ENCODE peak calls at places on chromosome 11, in five cellular contexts. L is stomach, O is fibroblast of lung, F is heart right ventricle, S is cardiac muscle cell. R is an unnamed sample.
A peak's percentile ranks its signal among the peaks of the same experiment; 100 is the strongest.

GRCh38 chr11:123561046-123561781 is 93.2 kb downstream of the SCN3B start:
- DNase-seq in L (peak; percentile 49), O (peak; percentile 54), F (peak; percentile 45), S (peak; percentile 66), R (no peak)

GRCh38 chr11:110481523-110481922 is 51.8 kb downstream of the FDX1 start:
- DNase-seq in L (no peak), O (no peak), F (no peak), S (no peak), R (no peak)

GRCh38 chr11:115982666-115983065 is 478.5 kb upstream of the CADM1 start:
- DNase-seq in L (no peak), O (no peak), F (no peak), S (no peak), R (no peak)

GRCh38 chr11:48058064-48058463 is 77.7 kb downstream of the PTPRJ start:
- DNase-seq in L (no peak), O (no peak), F (no peak), S (no peak), R (no peak)

GRCh38 chr11:105000797-105001196 is 22.2 kb downstream of the CASP5 start:
- DNase-seq in L (peak; percentile 29), O (no peak), F (peak; percentile 5), S (no peak), R (peak; percentile 37)

GRCh38 chr11:110425751-110426545 is 3.8 kb upstream of the FDX1 start:
- DNase-seq in L (no peak), O (peak; percentile 83), F (no peak), S (no peak), R (no peak)

GRCh38 chr11:17898782-17899181 is 114.1 kb downstream of the SERGEF start:
- DNase-seq in L (no peak), O (no peak), F (no peak), S (peak; percentile 14), R (no peak)

GRCh38 chr11:57213282-57214086 is 23.6 kb downstream of the APLNR start:
- DNase-seq in L (no peak), O (peak; percentile 70), F (no peak), S (peak; percentile 50), R (no peak)

GRCh38 chr11:78149646-78150045 is 10.2 kb upstream of the ALG8 start:
- DNase-seq in L (no peak), O (peak; percentile 54), F (no peak), S (no peak), R (peak; percentile 15)

GRCh38 chr11:2699185-2699530 is 636 bp downstream of the KCNQ1OT1 start:
- DNase-seq in L (no peak), O (no peak), F (no peak), S (peak; percentile 46), R (no peak)

GRCh38 chr11:75606099-75606498 is 44.0 kb downstream of the SERPINH1 start:
- DNase-seq in L (no peak), O (no peak), F (no peak), S (no peak), R (no peak)

GRCh38 chr11:18703001-18703763 is 4.6 kb downstream of the TMEM86A start:
- DNase-seq in L (no peak), O (no peak), F (no peak), S (no peak), R (no peak)

GRCh38 chr11:9568161-9568853 is 5.2 kb upstream of the WEE1 start:
- DNase-seq in L (no peak), O (no peak), F (no peak), S (no peak), R (no peak)

GRCh38 chr11:74069146-74070046 is 60.5 kb upstream of the UCP3 start:
- DNase-seq in L (peak; percentile 34), O (peak; percentile 21), F (no peak), S (no peak), R (no peak)

GRCh38 chr11:128862421-128862820 is 4.7 kb downstream of the KCNJ1 start:
- DNase-seq in L (no peak), O (no peak), F (no peak), S (no peak), R (no peak)
- H3K27ac ChIP-seq in L (no peak overlapping the region), O (no peak overlapping the region), F (no peak overlapping the region), S (no peak overlapping the region), R (no peak overlapping the region)

DNA sequence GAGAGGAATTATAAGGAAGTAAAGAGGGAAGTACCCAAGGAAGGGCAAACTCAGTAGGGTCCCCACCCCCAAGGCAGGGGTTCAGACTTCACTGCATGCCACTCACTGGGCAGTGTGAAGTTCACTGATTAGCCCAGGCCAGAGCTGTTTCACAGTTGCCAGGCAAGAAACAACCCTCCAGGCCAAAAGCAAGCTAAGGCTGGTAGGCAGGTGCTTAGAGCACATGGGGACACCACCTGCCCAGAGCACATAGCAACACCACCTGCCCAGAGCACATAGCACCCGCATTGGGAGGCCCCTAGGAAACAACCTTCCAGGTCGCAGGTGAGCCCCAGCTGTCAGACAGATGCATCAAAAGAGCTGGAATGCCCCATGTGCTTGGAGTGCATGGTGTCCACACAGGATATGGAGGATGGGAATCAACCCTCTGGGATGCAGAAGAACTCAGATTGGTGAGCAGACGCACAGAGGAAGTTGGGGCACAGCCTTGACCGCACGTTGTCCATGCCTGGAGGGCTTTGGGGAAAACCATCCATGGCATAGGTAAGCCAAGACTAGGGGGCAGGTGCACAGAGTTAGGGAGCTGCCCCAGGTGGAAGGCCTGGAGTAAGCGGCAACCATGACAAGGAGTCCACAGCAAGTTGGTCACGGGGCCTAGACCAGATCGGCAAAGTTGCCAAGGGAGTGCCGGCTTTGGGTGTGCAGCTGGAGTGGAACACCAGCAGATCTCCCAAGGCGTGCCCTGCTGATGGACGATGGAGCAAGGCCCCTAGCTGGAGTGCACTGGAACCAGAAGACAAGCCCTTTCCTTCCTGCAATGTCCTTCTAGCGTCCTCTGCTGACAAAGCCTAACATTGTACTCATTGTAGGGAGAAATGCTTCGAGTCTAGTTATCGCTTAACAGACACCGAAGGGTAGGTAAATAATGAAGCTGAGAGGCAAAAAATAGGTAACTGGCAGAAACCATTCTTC is 7.8 kb upstream of the TMEM216 start:
- DNase-seq in L (no peak), O (no peak), F (no peak), S (peak; percentile 14), R (no peak)
- TF ChIP-seq CTCF in L (no peak), O (peak; percentile 25), F (no peak), S (peak; percentile 50), R (no peak)

DNA sequence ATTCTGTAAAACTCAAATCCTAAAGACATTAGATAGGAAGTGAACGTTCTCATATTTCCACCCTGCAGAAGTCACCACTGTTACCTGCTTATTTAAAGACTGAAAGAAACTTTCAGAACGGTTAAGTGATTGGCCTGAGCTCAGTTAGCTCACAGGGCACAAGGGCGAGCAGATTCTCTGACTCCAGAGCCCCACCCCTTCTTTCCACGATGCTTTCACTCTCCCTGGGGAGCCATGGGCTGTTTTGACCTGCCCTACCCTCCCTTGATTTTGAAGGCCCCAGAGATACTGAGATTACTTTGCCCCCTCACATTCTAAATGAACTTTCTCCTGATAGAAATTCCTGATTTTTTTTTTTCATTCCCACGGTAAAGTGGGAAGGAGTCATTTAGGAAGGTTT is 33.9 kb downstream of the ARHGAP1 start:
- DNase-seq in L (no peak), O (no peak), F (peak; percentile 57), S (no peak), R (no peak)
- H3K27ac ChIP-seq in L (peak overlapping the region; percentile 44), O (no peak overlapping the region), F (peak overlapping the region; percentile 77), S (no peak overlapping the region), R (no peak overlapping the region)

GRCh38 chr11:106082096-106082495 is 4.6 kb downstream of the AASDHPPT start:
- DNase-seq in L (no peak), O (no peak), F (no peak), S (no peak), R (no peak)

GRCh38 chr11:106076421-106076922 is 675 bp downstream of the KBTBD3 start:
- DNase-seq in L (no peak), O (no peak), F (no peak), S (peak; percentile 34), R (no peak)

GRCh38 chr11:106077609-106078517 is at the start of gene AASDHPPT:
- DNase-seq in L (peak; percentile 34), O (peak; percentile 40), F (peak; percentile 6), S (peak; percentile 65), R (no peak)

GRCh38 chr11:106072804-106073203 is 4.3 kb downstream of the KBTBD3 start:
- DNase-seq in L (no peak), O (no peak), F (no peak), S (no peak), R (no peak)

GRCh38 chr11:106076923-106077608 is at the start of gene KBTBD3:
- DNase-seq in L (peak; percentile 99), O (peak; percentile 99), F (peak; percentile 99), S (peak; percentile 99), R (peak; percentile 97)
- TF ChIP-seq CTCF in L (no peak), O (peak; percentile 32), F (peak; percentile 58), S (peak; percentile 49), R (peak; percentile 66)

GRCh38 chr11:766106-766940 is 11.0 kb downstream of the GATD1 start:
- DNase-seq in L (no peak), O (no peak), F (no peak), S (no peak), R (no peak)
- H3K27ac ChIP-seq in L (no peak overlapping the region), O (no peak overlapping the region), F (no peak overlapping the region), S (peak overlapping the region; percentile 22), R (no peak overlapping the region)

GRCh38 chr11:65741185-65741584 is 20.6 kb upstream of the RNASEH2C start:
- DNase-seq in L (no peak), O (no peak), F (no peak), S (no peak), R (no peak)

GRCh38 chr11:65743928-65744698 is 23.5 kb upstream of the RNASEH2C start:
- DNase-seq in L (peak; percentile 49), O (no peak), F (no peak), S (peak; percentile 11), R (no peak)

GRCh38 chr11:65736810-65737209 is 16.2 kb upstream of the RNASEH2C start:
- DNase-seq in L (no peak), O (no peak), F (no peak), S (no peak), R (no peak)

GRCh38 chr11:65742353-65742752 is 21.8 kb upstream of the RNASEH2C start:
- DNase-seq in L (no peak), O (no peak), F (no peak), S (no peak), R (no peak)

DNA sequence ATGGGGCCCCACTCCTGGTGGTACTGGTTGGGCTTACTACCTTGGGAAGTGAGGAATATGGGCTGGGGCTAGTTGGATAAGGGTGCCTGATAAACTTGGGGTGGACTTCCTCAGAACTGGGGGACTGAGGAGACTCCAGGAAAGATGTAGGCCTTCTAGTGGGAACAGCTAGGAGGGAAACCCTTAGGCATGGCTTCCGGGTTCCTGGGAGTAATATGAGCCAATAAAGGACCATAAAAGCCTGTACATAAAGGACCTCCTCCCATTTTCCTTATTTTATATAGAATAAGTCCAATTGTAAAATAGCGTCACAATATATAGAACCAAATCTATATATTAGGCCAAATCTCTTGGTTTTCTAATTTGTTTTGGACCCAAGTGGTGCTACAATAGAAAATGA is 18.4 kb upstream of the RNASEH2C start:
- DNase-seq in L (no peak), O (no peak), F (no peak), S (no peak), R (no peak)
- TF ChIP-seq CTCF in L (no peak), O (no peak), F (no peak), S (no peak), R (no peak)